ENCODE peak calls at places on chromosome 3, in four cellular contexts. K is WTC11, Q is K562, U is GM12878. Z is an unnamed sample.

GRCh38 chr3:42670051-42670576 is 15.2 kb upstream of the KLHL40 start:
- DNase-seq in K (no peak), Q (no peak), U (no peak), Z (no peak)

GRCh38 chr3:55650011-55650410 is 162.9 kb upstream of the WNT5A start:
- DNase-seq in K (no peak), Q (no peak), U (no peak), Z (no peak)

GRCh38 chr3:98457543-98457942 is 5.5 kb upstream of the OR5K1 start:
- DNase-seq in K (no peak), Q (no peak), U (no peak), Z (no peak)

GRCh38 chr3:127738192-127738840 is 65.6 kb downstream of the ABTB1 start:
- DNase-seq in K (no peak), Q (no peak), U (no peak), Z (no peak)

GRCh38 chr3:188390775-188391443 is 237.0 kb downstream of the LPP start:
- DNase-seq in K (no peak), Q (no peak), U (no peak), Z (peak)

GRCh38 chr3:113276581-113277080 is 65.3 kb downstream of the BOC start:
- DNase-seq in K (no peak), Q (no peak), U (no peak), Z (no peak)

GRCh38 chr3:43773273-43774104 is 82.8 kb downstream of the ABHD5 start:
- DNase-seq in K (peak), Q (peak), U (no peak), Z (peak)

GRCh38 chr3:178947738-178948137 is 123.9 kb downstream of the ZMAT3 start:
- DNase-seq in K (no peak), Q (no peak), U (no peak), Z (no peak)

GRCh38 chr3:9727041-9727595 is 4.4 kb upstream of the BRPF1 start:
- DNase-seq in K (peak), Q (peak), U (no peak), Z (peak)

GRCh38 chr3:171904829-171905228 is 61.7 kb downstream of the TMEM212 start:
- DNase-seq in K (no peak), Q (no peak), U (no peak), Z (peak)

GRCh38 chr3:171906951-171907676 is 64.0 kb downstream of the TMEM212 start:
- DNase-seq in K (no peak), Q (no peak), U (no peak), Z (no peak)

GRCh38 chr3:171907761-171908160 is 64.6 kb downstream of the TMEM212 start:
- DNase-seq in K (no peak), Q (no peak), U (no peak), Z (peak)

DNA sequence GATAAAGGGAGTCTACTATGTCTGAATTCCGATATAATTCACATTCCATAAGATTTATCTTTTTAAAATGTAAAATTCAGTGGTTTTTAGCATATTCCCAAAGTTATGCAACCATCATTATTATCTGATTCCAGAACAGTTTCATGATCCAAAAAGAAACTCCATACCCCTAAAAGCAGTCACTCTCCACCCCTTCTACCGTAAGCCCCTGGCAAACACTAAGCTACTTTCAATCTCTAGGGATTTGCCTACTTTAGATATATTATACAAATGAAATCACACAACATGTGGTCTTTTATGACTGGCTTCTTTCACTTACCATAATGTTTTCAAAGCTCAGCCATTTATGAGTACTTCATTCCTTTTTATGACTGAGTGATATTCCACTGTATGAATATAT is 65.6 kb downstream of the TMEM212 start:
- DNase-seq in K (no peak), Q (no peak), U (no peak), Z (no peak)
- TF ChIP-seq NR2C2 in K (no peak), Q (no peak), U (no peak), Z (no peak)

DNA sequence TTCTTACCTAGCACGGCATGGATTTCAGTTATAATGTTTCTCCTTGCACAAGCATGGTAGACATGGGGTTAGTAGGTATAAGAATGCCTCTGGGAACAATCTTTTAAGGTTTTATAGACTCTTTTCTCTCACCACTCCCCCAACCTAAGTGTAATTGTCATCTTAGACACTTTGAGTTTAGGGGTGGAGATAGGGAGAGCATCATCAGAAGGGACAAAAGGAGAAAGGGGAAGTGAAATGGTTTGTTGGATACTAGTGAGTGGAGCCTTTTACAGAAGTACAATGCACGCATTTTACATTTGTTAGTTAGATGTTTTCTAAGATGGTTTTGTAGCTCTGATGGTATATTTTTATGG is 189.2 kb downstream of the TP63 start:
- DNase-seq in K (no peak), Q (no peak), U (peak), Z (no peak)
- TF ChIP-seq NR2C2 in K (no peak), Q (no peak), U (no peak), Z (no peak)

DNA sequence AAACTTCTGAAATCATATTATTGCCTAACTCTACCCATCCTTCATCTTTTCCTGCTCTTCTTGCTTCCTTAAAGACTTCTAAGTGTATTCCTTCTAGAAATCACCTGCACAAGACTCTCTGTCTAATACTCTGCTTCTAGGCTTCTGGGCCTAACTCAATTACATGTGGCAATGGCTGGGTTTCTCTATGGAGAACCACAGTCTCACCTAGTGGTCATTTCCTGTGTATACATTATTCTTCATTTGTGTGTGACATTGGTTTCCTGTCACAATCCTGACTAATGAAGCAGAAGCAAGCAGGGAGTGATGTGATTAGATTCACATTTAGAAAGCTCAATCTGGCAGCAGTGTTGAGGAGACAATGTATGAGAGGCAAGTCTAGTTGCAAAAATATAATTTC is 16.9 kb upstream of the CLDN1 start:
- DNase-seq in K (no peak), Q (no peak), U (peak), Z (peak)
- TF ChIP-seq NR2C2 in K (no peak), Q (no peak), U (no peak), Z (no peak)

DNA sequence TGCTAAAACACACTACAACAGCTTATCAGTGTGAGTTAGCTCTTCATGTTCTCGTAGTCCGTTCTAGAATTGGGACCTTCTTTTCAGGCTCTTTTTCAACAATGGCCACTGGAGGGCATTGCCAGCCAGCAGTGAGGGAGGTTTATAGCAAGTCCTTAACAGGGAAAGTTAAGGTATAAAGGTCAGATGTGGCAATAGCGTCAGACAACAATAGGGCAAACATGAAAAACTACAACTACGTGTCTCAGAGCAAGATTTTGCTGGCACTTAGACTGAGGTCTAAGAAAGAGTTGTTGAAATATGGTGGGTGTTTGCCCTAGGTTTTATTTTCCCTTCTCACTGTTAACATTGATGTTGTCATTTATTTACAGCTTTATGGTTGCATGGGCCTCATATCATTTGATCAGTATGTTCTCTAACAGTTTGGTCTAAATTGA is 161.4 kb downstream of the GMNC start:
- DNase-seq in K (peak), Q (no peak), U (no peak), Z (peak)
- TF ChIP-seq NR2C2 in K (no peak), Q (no peak), U (no peak), Z (no peak)

GRCh38 chr3:139173372-139174108 is 128.8 kb upstream of the PRR23C start:
- DNase-seq in K (no peak), Q (peak), U (peak), Z (no peak)
- TF ChIP-seq NR2C2 in K (no peak), Q (no peak), U (no peak), Z (no peak)

GRCh38 chr3:169879846-169880558 is 10.3 kb upstream of the LRRC31 start:
- DNase-seq in K (no peak), Q (no peak), U (no peak), Z (no peak)

GRCh38 chr3:169880565-169881250 is 11.0 kb upstream of the LRRC31 start:
- DNase-seq in K (no peak), Q (no peak), U (no peak), Z (no peak)

GRCh38 chr3:169879013-169879412 is 9.3 kb upstream of the LRRC31 start:
- DNase-seq in K (no peak), Q (no peak), U (no peak), Z (no peak)
- TF ChIP-seq NR2C2 in K (no peak), Q (no peak), U (no peak), Z (no peak)

GRCh38 chr3:139770577-139770976 is 92.8 kb upstream of the NMNAT3 start:
- DNase-seq in K (no peak), Q (no peak), U (no peak), Z (no peak)

GRCh38 chr3:139771331-139771730 is 93.6 kb upstream of the NMNAT3 start:
- DNase-seq in K (no peak), Q (no peak), U (no peak), Z (no peak)

GRCh38 chr3:139774570-139775302 is 97.0 kb upstream of the NMNAT3 start:
- DNase-seq in K (peak), Q (no peak), U (no peak), Z (no peak)

GRCh38 chr3:139772539-139773500 is 95.0 kb upstream of the NMNAT3 start:
- DNase-seq in K (no peak), Q (no peak), U (no peak), Z (no peak)
- TF ChIP-seq NR2C2 in K (no peak), Q (no peak), U (no peak), Z (no peak)

DNA sequence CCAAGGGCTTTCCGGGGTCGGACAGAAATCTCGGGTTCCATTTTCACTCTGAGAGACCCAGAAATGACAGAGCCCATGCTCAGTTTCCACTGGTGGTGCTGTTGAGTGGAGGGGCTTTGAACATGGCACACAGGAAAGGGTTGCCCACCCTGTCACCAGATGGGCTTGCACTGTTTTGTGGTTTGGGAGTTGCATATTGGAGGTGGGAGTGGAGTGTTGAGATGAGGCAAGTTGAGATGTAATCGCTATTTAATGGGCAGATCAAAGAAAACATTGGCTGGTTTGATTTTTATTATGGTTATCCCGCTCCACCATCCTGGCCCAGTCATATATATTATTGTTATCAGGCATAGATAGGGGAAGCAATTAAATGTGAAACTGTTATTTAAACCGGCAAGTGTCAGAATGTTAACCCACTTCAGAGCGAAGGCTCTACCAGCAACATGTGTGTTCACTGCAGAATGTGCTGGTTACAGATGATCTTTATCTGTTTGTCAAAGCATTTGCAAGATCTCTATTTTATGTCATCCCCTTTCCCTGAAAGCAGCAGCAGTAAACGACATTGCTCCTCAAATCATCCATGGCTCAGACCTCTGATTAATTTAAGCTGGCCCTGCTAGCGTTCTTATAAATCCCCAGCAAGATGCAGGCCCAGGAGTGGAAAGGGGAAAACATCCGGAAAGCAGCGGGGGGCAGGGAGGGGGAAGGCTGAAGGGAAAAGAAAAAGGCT is 58.3 kb upstream of the TSEN2 start:
- DNase-seq in K (no peak), Q (no peak), U (no peak), Z (no peak)
- TF ChIP-seq NR2C2 in K (no peak), Q (no peak), U (no peak), Z (no peak)